ENCODE peak calls at places on chromosomes 5 and 9, in five cellular contexts. W is HCT116; E is psoas muscle; A is CD4-positive, alpha-beta memory T cell; O is hepatocyte. D is an unnamed sample.

GRCh38 chr5:67144183-67144639 is 52.4 kb downstream of the CD180 start:
- DNase-seq in W (no peak), E (no peak), A (no peak), O (peak), D (no peak)

GRCh38 chr5:160188151-160188967 is 40.9 kb upstream of the FABP6 start:
- DNase-seq in W (no peak), E (peak), A (no peak), O (peak), D (peak)

GRCh38 chr5:1527533-1528205 is 3.9 kb upstream of the LPCAT1 start:
- DNase-seq in W (no peak), E (peak), A (no peak), O (no peak), D (peak)

GRCh38 chr9:108033976-108034964 is 544.7 kb upstream of the KLF4 start:
- DNase-seq in W (no peak), E (no peak), A (no peak), O (no peak), D (no peak)

GRCh38 chr5:170071748-170072147 is 33.9 kb upstream of the FOXI1 start:
- DNase-seq in W (no peak), E (no peak), A (no peak), O (no peak), D (no peak)

GRCh38 chr5:170266570-170267379 is 30.8 kb downstream of the LCP2 start:
- DNase-seq in W (no peak), E (no peak), A (peak), O (no peak), D (no peak)

GRCh38 chr5:137206030-137206715 is 293.0 kb downstream of the SPOCK1 start:
- DNase-seq in W (no peak), E (no peak), A (no peak), O (peak), D (no peak)

GRCh38 chr5:179795863-179796833 is 2.4 kb downstream of the LTC4S start:
- DNase-seq in W (no peak), E (peak), A (peak), O (peak), D (peak)

GRCh38 chr5:76490970-76491369 is 87.9 kb downstream of the IQGAP2 start:
- DNase-seq in W (no peak), E (no peak), A (no peak), O (peak), D (no peak)

GRCh38 chr9:21919377-21920362 is 74.5 kb downstream of the CDKN2A start:
- DNase-seq in W (peak), E (no peak), A (peak), O (no peak), D (no peak)

GRCh38 chr9:11319477-11320060 is 706.8 kb upstream of the PTPRD start:
- DNase-seq in W (no peak), E (no peak), A (no peak), O (peak), D (no peak)

GRCh38 chr9:95483431-95483830 is 33.3 kb downstream of the PTCH1 start:
- DNase-seq in W (no peak), E (no peak), A (no peak), O (no peak), D (no peak)

GRCh38 chr9:136225748-136226679 is 19.6 kb downstream of the QSOX2 start:
- DNase-seq in W (peak), E (no peak), A (peak), O (peak), D (peak)

GRCh38 chr5:1035421-1036405 is 27.1 kb downstream of the NKD2 start:
- DNase-seq in W (no peak), E (peak), A (no peak), O (no peak), D (peak)

GRCh38 chr5:41517909-41518308 is 7.5 kb upstream of the PLCXD3 start:
- DNase-seq in W (no peak), E (no peak), A (no peak), O (peak), D (no peak)

GRCh38 chr5:82952326-82952725 is 124.9 kb downstream of the TMEM167A start:
- DNase-seq in W (no peak), E (no peak), A (no peak), O (no peak), D (no peak)

GRCh38 chr5:77328926-77329647 is 118.6 kb downstream of the PDE8B start:
- DNase-seq in W (no peak), E (no peak), A (no peak), O (no peak), D (no peak)

GRCh38 chr9:90870646-90871326 is 69.2 kb downstream of the SYK start:
- DNase-seq in W (peak), E (no peak), A (peak), O (peak), D (no peak)

GRCh38 chr5:176436641-176437040 is 11.5 kb upstream of the FAF2 start:
- DNase-seq in W (no peak), E (no peak), A (no peak), O (no peak), D (no peak)

GRCh38 chr5:59109383-59109782 is 526.5 kb downstream of the RAB3C start:
- DNase-seq in W (no peak), E (no peak), A (no peak), O (no peak), D (no peak)

GRCh38 chr9:133008406-133008805 is 22.4 kb upstream of the GTF3C5 start:
- DNase-seq in W (no peak), E (no peak), A (no peak), O (peak), D (no peak)

GRCh38 chr9:108136646-108137045 is 647.1 kb upstream of the KLF4 start:
- DNase-seq in W (no peak), E (no peak), A (no peak), O (no peak), D (no peak)

GRCh38 chr5:136249678-136250266 is 56.8 kb upstream of the SMIM32 start:
- DNase-seq in W (peak), E (peak), A (no peak), O (peak), D (peak)

GRCh38 chr5:150589791-150590601 is 50.5 kb upstream of the SYNPO start:
- DNase-seq in W (no peak), E (peak), A (no peak), O (peak), D (peak)

GRCh38 chr9:96556701-96557461 is 62.8 kb downstream of the CDC14B start:
- DNase-seq in W (no peak), E (peak), A (no peak), O (no peak), D (no peak)

GRCh38 chr9:110068212-110068611 is 139.7 kb downstream of the C9orf152 start:
- DNase-seq in W (no peak), E (no peak), A (no peak), O (no peak), D (no peak)

GRCh38 chr9:114004221-114004716 is 73.8 kb downstream of the AMBP start:
- DNase-seq in W (no peak), E (peak), A (no peak), O (no peak), D (peak)

GRCh38 chr5:32859211-32859641 is 148.1 kb downstream of the NPR3 start:
- DNase-seq in W (no peak), E (no peak), A (no peak), O (no peak), D (no peak)

GRCh38 chr5:13976867-13977479 is 32.5 kb upstream of the DNAH5 start:
- DNase-seq in W (peak), E (no peak), A (no peak), O (peak), D (no peak)

DNA sequence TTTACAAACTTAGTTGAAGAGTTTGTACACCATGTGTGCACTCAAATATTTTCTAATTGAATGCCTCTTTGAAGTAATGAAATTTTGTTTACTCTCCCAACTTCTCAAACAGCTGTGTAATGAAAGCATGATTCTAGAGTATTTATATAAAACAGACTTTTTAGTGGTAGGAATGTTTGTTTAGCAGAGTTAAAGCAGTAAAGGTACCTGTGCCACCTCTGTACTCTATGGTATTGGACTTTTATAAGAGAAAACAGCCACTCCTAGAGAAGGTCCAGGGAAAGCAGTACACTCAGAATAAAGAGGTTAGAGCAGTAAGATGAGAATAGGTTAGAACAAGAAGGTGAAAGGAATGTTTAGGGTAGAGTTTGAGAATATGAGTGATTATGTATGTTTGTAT is 163.1 kb downstream of the CHSY3 start:
- DNase-seq in W (no peak), E (no peak), A (no peak), O (no peak), D (no peak)
- H3K27ac ChIP-seq in W (no peak), E (no peak), A (no peak), O (peak), D (no peak)

DNA sequence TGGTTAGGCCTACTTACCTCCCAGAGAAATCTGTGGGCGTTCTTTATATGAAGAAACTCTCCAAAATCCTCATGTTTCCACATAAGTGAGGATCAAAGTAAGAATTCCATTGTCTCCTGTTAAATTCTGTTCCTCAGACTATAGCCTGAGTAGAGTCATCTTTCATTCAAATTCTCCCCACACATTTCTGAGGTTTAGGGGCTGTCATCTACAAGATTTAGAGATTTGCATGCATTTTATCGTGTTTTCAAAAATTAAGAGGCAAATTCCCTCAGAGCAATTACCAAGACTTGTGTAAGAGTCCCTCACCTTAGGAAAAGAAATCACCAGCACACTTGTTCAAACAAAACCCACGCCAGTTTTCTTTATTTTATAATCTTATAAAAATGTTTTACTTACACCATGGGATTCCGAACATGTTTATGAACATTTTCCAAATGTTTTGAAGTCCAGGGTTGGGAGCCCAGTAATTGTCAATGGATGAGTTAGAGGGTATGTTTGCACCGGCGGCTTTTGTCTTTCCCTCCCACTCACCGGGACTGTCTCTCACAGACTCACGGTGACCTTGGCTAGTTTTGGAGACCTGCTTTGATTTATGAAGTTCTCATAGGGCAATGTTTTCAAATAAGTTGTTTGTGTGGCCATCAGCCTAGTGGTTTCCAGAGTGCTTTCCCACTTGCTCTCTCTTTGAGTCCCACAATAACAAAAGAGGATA is 367.5 kb downstream of the ENC1 start:
- DNase-seq in W (no peak), E (no peak), A (no peak), O (no peak), D (no peak)
- H3K27ac ChIP-seq in W (no peak), E (no peak), A (no peak), O (no peak), D (no peak)

DNA sequence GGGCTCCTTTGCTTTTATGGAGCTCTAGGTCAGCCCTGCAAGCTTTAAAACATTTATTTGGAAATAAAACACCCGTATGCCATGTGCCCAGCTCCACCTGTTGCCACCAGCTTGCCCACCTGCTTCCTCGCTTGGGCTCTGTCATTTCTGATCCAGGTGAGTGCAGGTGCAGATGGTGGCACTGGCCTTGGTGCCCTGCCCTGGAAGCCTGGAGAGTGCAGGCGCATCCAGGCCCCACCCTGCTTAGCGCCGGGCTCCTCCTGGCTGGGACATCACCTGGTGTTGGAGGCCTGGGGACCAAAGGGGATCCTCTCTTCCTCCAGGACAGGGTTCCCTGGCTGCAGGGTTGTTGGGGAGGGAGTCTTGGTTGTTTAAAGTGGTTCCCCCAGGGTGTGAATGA is 35.8 kb downstream of the WNK2 start:
- DNase-seq in W (no peak), E (peak), A (no peak), O (no peak), D (no peak)
- H3K27ac ChIP-seq in W (no peak), E (peak), A (no peak), O (no peak), D (peak)

GRCh38 chr5:138981131-138981530 is 106.0 kb upstream of the LRRTM2 start:
- DNase-seq in W (no peak), E (no peak), A (no peak), O (no peak), D (no peak)

GRCh38 chr5:138978085-138978484 is 103.0 kb upstream of the LRRTM2 start:
- DNase-seq in W (no peak), E (no peak), A (no peak), O (no peak), D (no peak)

GRCh38 chr5:138983984-138984383 is 108.8 kb upstream of the LRRTM2 start:
- DNase-seq in W (no peak), E (no peak), A (no peak), O (no peak), D (no peak)

GRCh38 chr5:138979684-138980275 is 104.6 kb upstream of the LRRTM2 start:
- DNase-seq in W (no peak), E (no peak), A (peak), O (no peak), D (no peak)

DNA sequence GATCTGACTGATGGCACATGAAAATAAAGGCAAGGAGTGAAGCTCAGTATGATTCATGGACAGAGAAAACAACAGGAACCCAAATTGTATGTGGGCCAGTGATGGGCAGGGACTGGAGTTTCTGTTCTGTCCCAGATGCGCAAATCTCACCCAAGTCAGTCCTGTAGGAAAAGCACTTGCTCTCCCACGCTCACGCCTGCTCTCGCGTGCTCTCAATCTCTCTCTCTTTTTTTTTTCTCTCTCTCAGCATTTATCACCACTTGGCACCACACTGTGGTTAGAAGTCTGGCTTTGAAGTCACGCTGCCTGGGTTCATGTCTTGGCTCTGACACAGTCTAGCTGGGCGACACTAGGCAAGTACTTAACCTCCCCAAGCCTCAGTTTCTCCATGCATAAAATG is 106.5 kb upstream of the LRRTM2 start:
- DNase-seq in W (no peak), E (no peak), A (peak), O (no peak), D (no peak)
- H3K27ac ChIP-seq in W (no peak), E (no peak), A (no peak), O (no peak), D (no peak)

GRCh38 chr5:93791520-93791972 is 50.1 kb upstream of the POU5F2 start:
- DNase-seq in W (no peak), E (no peak), A (no peak), O (peak), D (no peak)
- H3K27ac ChIP-seq in W (no peak), E (no peak), A (no peak), O (no peak), D (no peak)

GRCh38 chr5:124661317-124662141 is 84.9 kb downstream of the ZNF608 start:
- DNase-seq in W (peak), E (no peak), A (no peak), O (peak), D (no peak)
- H3K27ac ChIP-seq in W (peak), E (peak), A (no peak), O (peak), D (peak)

DNA sequence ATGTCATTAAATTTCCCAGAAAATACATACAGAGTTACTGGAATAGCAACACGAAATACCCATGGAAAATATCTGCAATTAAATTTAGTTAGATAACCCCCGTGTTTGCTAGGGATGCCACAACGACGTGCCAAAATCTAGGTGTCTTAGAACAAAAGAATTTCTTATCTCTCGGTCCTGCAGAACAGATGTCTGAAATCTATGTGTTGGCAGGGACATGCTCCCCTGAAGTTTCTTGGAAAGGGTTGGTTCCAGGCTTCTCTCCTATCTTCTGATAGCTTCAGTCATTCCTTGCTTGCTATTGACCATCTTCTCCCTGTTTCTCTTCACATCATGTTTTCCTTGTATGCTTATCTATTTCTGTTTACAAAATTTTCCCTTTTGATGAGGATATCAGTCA is 1067.0 kb downstream of the CDH18 start:
- DNase-seq in W (no peak), E (no peak), A (no peak), O (no peak), D (no peak)
- H3K27ac ChIP-seq in W (no peak), E (no peak), A (no peak), O (no peak), D (no peak)

DNA sequence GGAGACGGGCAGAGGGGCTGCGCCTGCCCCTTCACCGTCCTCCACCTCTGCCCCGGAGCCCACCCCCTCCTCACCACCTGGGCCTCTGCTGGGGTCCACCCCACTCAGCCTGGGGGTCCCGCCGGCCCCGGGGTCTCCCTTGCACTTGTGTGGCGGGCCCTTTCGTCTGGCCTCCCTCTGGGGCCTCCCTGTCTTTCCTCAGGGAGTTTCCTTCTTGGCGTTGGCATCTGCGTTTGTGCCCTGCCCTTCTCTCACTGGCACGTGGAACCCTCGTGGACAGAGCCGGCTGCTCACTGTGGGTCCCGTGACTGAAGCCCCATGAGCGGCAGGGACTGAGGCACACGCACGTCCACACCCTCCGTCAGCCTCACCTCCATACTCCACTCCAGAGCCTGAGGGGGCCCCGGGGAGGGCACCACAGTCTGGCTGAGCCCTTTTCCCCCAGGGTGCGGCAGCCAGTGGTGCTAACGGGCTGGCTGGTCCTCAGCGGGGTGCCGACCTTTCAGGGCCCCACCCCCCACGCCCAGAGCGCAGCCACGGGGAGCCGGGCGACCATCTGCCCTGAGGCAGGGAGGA is 52.9 kb upstream of the NRARP start:
- DNase-seq in W (no peak), E (no peak), A (no peak), O (no peak), D (no peak)
- H3K27ac ChIP-seq in W (no peak), E (no peak), A (no peak), O (no peak), D (no peak)